ENCODE peak calls at places on chromosome 1, in five cellular contexts. V is activated CD8-positive, alpha-beta memory T cell treated with anti-CD3 and anti-CD28 coated beads for 24 hours; P is WTC11; G is AG08395; L is AG08396. J is an unnamed sample.

GRCh38 chr1:32770741-32771548 is 46.2 kb downstream of the YARS1 start:
- DNase-seq in L (no peak), G (no peak), P (no peak), V (no peak), J (no peak)

GRCh38 chr1:189659731-189660130 is 817.9 kb downstream of the BRINP3 start:
- DNase-seq in G (no peak), P (no peak), V (no peak), L (no peak), J (no peak)

GRCh38 chr1:50420283-50420682 is 3.0 kb downstream of the DMRTA2 start:
- DNase-seq in L (no peak), G (no peak), P (no peak), V (no peak), J (no peak)

GRCh38 chr1:6007318-6008083 is 15.3 kb upstream of the NPHP4 start:
- DNase-seq in V (peak), G (no peak), P (peak), L (no peak), J (peak)

GRCh38 chr1:188270497-188270896 is 1441.7 kb downstream of the PLA2G4A start:
- DNase-seq in V (no peak), L (no peak), G (no peak), P (no peak), J (no peak)

GRCh38 chr1:96764469-96764868 is 42.9 kb downstream of the PTBP2 start:
- DNase-seq in V (no peak), P (no peak), G (no peak), L (no peak), J (no peak)

GRCh38 chr1:225950905-225951351 is 9.9 kb upstream of the LEFTY2 start:
- DNase-seq in V (no peak), G (no peak), L (no peak), P (peak), J (no peak)

GRCh38 chr1:151613275-151613867 is 1.5 kb downstream of the SNX27 start:
- DNase-seq in L (no peak), P (no peak), V (no peak), G (no peak), J (no peak)